ENCODE peak calls at places on chromosome 22, in five cellular contexts. S is sigmoid colon, A is ovary, W is kidney, N is IMR-90. H is an unnamed sample.

GRCh38 chr22:31106001-31106571 is 1.3 kb downstream of the SELENOM start:
- DNase-seq in S (peak; percentile 84), A (peak; percentile 40), W (no peak), N (no peak), H (no peak)

GRCh38 chr22:44180706-44181032 is at the start of gene PARVG:
- DNase-seq in S (no peak), A (no peak), W (no peak), N (no peak), H (no peak)

GRCh38 chr22:48574776-48575566 is 1252.7 kb downstream of the BRD1 start:
- DNase-seq in S (no peak), A (peak; percentile 68), W (peak; percentile 79), N (no peak), H (no peak)

GRCh38 chr22:45450931-45451651 is 37.6 kb downstream of the RIBC2 start:
- DNase-seq in S (peak; percentile 83), A (peak; percentile 70), W (no peak), N (peak; percentile 97), H (no peak)

GRCh38 chr22:31192513-31192912 is 19.6 kb upstream of the LIMK2 start:
- DNase-seq in S (no peak), A (no peak), W (no peak), N (peak; percentile 77), H (no peak)

GRCh38 chr22:48811885-48812284 is 1015.8 kb downstream of the BRD1 start:
- DNase-seq in S (no peak), A (no peak), W (no peak), N (no peak), H (no peak)

GRCh38 chr22:44668886-44669724 is 32.9 kb upstream of the PRR5 start:
- DNase-seq in S (no peak), A (no peak), W (peak; percentile 78), N (no peak), H (peak; percentile 42)

GRCh38 chr22:39236321-39237275 is 8.2 kb downstream of the PDGFB start:
- DNase-seq in S (no peak), A (no peak), W (peak; percentile 59), N (no peak), H (no peak)

GRCh38 chr22:39839917-39840510 is 53.5 kb downstream of the ENTHD1 start:
- DNase-seq in S (no peak), A (no peak), W (no peak), N (no peak), H (no peak)

GRCh38 chr22:23131931-23132330 is 9.9 kb downstream of the RSPH14 start:
- DNase-seq in S (no peak), A (no peak), W (no peak), N (no peak), H (no peak)

GRCh38 chr22:28855355-28856094 is 27.8 kb upstream of the ZNRF3 start:
- DNase-seq in S (peak; percentile 68), A (peak; percentile 63), W (no peak), N (peak; percentile 78), H (peak; percentile 54)

GRCh38 chr22:40007826-40008710 is 13.3 kb downstream of the FAM83F start:
- DNase-seq in S (no peak), A (no peak), W (peak; percentile 49), N (no peak), H (no peak)

GRCh38 chr22:28075260-28075981 is 156.4 kb upstream of the PITPNB start:
- DNase-seq in S (peak; percentile 71), A (peak; percentile 39), W (no peak), N (peak; percentile 91), H (peak; percentile 53)

GRCh38 chr22:44483878-44484277 is 14.2 kb downstream of the RTL6 start:
- DNase-seq in S (no peak), A (no peak), W (no peak), N (no peak), H (no peak)

GRCh38 chr22:48323746-48324145 is 1503.9 kb downstream of the BRD1 start:
- DNase-seq in S (peak; percentile 34), A (no peak), W (peak; percentile 39), N (no peak), H (no peak)

DNA sequence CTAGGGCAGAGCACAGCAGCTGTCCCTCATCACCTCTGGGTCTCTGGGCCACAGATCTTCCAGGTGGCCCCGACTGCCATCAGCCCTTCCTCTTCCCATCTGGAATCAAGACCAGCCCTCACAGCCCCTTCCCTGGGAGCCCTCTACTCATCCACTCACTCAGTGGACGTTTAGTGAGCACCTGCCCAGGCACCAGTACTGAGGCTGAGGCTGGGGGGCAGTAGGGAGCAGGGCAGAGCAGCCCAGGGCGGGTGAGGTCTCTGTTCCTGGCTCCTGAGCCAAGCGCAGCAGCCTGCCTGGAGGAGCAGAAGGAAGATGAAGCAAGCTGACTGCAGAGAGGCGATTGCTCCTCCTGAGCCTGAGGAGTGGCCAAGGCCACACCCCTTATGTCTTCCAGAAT is 5.5 kb downstream of the MAPK8IP2 start:
- DNase-seq in S (peak; percentile 59), A (no peak), W (peak; percentile 38), N (no peak), H (no peak)
- TF ChIP-seq CTCF in S (no peak), A (no peak), W (no peak), N (no peak), H (no peak)

GRCh38 chr22:38218661-38219331 is 17.0 kb downstream of the MAFF start:
- DNase-seq in S (peak; percentile 93), A (peak; percentile 86), W (peak; percentile 96), N (peak; percentile 97), H (no peak)
- H3K4me1 ChIP-seq in S (peaks cover 45% of the 10 kb centered on the region), A (peaks cover 13% of the 10 kb centered on the region), W (peaks cover 15% of the 10 kb centered on the region), N (peaks cover 30% of the 10 kb centered on the region), H (peaks cover 6% of the 10 kb centered on the region)

DNA sequence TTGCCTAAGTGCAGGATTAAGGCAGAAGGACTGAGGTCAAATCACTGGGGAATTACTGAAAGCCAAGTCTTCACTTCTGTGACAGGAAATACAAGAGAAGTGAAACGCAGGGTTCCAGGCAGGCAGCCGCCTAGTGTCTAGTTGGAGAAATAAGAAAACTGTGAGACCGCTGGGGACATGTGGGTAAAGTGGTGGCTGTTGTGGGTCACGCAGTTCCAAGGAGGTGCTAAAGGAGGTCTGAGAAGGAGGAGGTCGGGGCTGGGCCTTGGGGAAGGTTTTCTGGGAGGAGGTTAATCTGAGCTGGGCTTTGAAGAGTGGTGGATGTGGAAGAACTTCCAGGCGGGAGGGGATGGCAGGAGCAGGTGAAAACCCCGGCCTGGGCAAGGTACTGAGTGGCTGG is 11.2 kb downstream of the MCM5 start:
- DNase-seq in S (no peak), A (no peak), W (no peak), N (no peak), H (no peak)
- TF ChIP-seq CTCF in S (no peak), A (no peak), W (no peak), N (no peak), H (no peak)

DNA sequence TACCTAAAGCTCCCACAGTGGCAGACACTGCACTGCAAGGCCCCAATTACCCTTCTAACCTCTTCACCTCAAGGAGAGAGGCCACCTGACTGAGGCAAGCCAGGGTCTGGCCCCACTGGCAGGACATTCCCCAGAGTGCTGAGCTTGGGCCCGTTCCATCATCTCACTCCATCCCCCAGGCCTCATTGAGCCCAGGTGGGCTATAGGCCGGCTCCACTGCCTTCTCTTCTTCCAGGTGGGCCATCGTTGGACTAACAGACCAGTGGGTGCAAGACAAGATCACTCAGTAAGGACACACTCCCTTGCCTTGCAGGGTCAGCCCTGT is 19.1 kb downstream of the CDC45 start:
- DNase-seq in S (no peak), A (no peak), W (no peak), N (no peak), H (no peak)
- H3K4me1 ChIP-seq in S (no peaks in the 10 kb centered on the region), A (no peaks in the 10 kb centered on the region), W (no peaks in the 10 kb centered on the region), N (peaks cover 3% of the 10 kb centered on the region), H (no peaks in the 10 kb centered on the region)

GRCh38 chr22:37930270-37930951 is 23.0 kb downstream of the C22orf23 start:
- DNase-seq in S (no peak), A (no peak), W (peak; percentile 59), N (peak; percentile 14), H (peak; percentile 48)
- TF ChIP-seq CTCF in S (peak; percentile 34), A (no peak), W (peak; percentile 20), N (peak; percentile 55), H (peak; percentile 55)

DNA sequence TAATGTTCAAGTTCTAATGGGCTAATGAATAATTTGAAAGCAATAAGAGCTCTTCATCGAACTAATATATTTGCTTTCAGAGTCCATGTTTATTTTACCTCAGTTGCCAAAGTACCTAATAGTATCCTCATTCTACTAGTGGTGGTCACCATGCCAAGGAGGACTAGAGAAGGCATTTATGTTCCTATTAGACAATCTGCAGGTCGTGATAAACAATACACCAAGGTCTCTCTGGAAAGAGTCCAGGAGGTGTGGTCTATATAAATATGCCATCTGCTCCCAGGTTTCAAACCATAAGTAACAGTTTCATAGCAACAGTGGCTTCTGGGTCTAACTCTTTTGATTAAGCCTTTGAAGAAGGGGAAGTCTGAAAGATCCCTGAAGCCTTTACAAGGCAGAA is 42.9 kb downstream of the ARFGAP3 start:
- DNase-seq in S (no peak), A (no peak), W (no peak), N (no peak), H (no peak)
- H3K4me1 ChIP-seq in S (peaks cover 9% of the 10 kb centered on the region), A (no peaks in the 10 kb centered on the region), W (peaks cover under 1% of the 10 kb centered on the region), N (peaks cover 6% of the 10 kb centered on the region), H (no peaks in the 10 kb centered on the region)